ENCODE peak calls at places on chromosome 9, in eight cellular contexts. D is AG04450, H is mucosa of descending colon, N is nephron progenitor cell, Q is astrocyte, G is esophagus squamous epithelium, T is neural crest cell, Y is cardiac fibroblast. K is an unnamed sample.

GRCh38 chr9:34518110-34518616 is 4.6 kb downstream of the ENHO start:
- DNase-seq in D (no peak), H (no peak), N (no peak), Q (no peak), G (no peak), T (no peak), Y (no peak), K (no peak)

GRCh38 chr9:76419782-76420380 is 25.7 kb upstream of the RFK start:
- DNase-seq in D (no peak), H (no peak), N (no peak), Q (no peak), G (no peak), T (no peak), Y (peak), K (no peak)

GRCh38 chr9:81344366-81344765 is 345.0 kb downstream of the TLE1 start:
- DNase-seq in D (no peak), H (no peak), N (no peak), Q (no peak), G (no peak), T (no peak), Y (no peak), K (peak)

GRCh38 chr9:129402341-129402739 is 218.6 kb downstream of the C9orf50 start:
- DNase-seq in D (no peak), H (peak), N (peak), Q (no peak), G (no peak), T (peak), Y (no peak), K (peak)

GRCh38 chr9:136773386-136774044 is 9.2 kb upstream of the LCN15 start:
- DNase-seq in D (no peak), H (peak), N (no peak), Q (no peak), G (no peak), T (no peak), Y (peak), K (no peak)

GRCh38 chr9:79592736-79593493 is 21.1 kb downstream of the TLE4 start:
- DNase-seq in D (no peak), H (no peak), N (no peak), Q (no peak), G (no peak), T (no peak), Y (peak), K (no peak)

GRCh38 chr9:130426467-130426773 is 18.3 kb upstream of the ASS1 start:
- DNase-seq in D (no peak), H (no peak), N (no peak), Q (no peak), G (no peak), T (no peak), Y (no peak), K (no peak)

GRCh38 chr9:15763371-15763770 is 210.5 kb downstream of the CCDC171 start:
- DNase-seq in D (no peak), H (no peak), N (no peak), Q (no peak), G (no peak), T (no peak), Y (no peak), K (no peak)

GRCh38 chr9:100714372-100715099 is 136.7 kb downstream of the CAVIN4 start:
- DNase-seq in D (peak), H (peak), N (peak), Q (peak), G (no peak), T (peak), Y (peak), K (peak)

GRCh38 chr9:34139477-34140146 is 13.1 kb upstream of the DCAF12 start:
- DNase-seq in D (peak), H (no peak), N (no peak), Q (peak), G (no peak), T (no peak), Y (peak), K (no peak)

GRCh38 chr9:7366121-7366520 is 433.5 kb downstream of the DMAC1 start:
- DNase-seq in D (peak), H (no peak), N (no peak), Q (no peak), G (no peak), T (no peak), Y (peak), K (no peak)

GRCh38 chr9:88197781-88198345 is 59.6 kb upstream of the SPATA31C2 start:
- DNase-seq in D (peak), H (no peak), N (no peak), Q (peak), G (no peak), T (no peak), Y (peak), K (no peak)

GRCh38 chr9:120807607-120808379 is 14.6 kb upstream of the FBXW2 start:
- DNase-seq in D (no peak), H (no peak), N (no peak), Q (no peak), G (no peak), T (no peak), Y (no peak), K (no peak)

GRCh38 chr9:121599186-121599871 is 52.1 kb upstream of the DAB2IP start:
- DNase-seq in D (no peak), H (peak), N (peak), Q (peak), G (no peak), T (peak), Y (no peak), K (peak)

GRCh38 chr9:89955144-89955543 is 350.3 kb downstream of the GADD45G start:
- DNase-seq in D (no peak), H (no peak), N (no peak), Q (no peak), G (no peak), T (no peak), Y (no peak), K (no peak)

GRCh38 chr9:6408320-6408719 is 4.7 kb upstream of the UHRF2 start:
- DNase-seq in D (no peak), H (no peak), N (no peak), Q (no peak), G (no peak), T (no peak), Y (no peak), K (no peak)

GRCh38 chr9:69265891-69266290 is 59.1 kb upstream of the ENTREP1 start:
- DNase-seq in D (no peak), H (no peak), N (no peak), Q (peak), G (no peak), T (no peak), Y (peak), K (no peak)

GRCh38 chr9:99057665-99058625 is 47.0 kb upstream of the TGFBR1 start:
- DNase-seq in D (no peak), H (peak), N (no peak), Q (peak), G (no peak), T (no peak), Y (peak), K (no peak)

GRCh38 chr9:115250646-115251045 is 132.7 kb upstream of the TNC start:
- DNase-seq in D (peak), H (no peak), N (no peak), Q (peak), G (no peak), T (no peak), Y (peak), K (no peak)

GRCh38 chr9:76394896-76395244 is 644 bp upstream of the RFK start:
- DNase-seq in D (no peak), H (peak), N (peak), Q (no peak), G (no peak), T (no peak), Y (no peak), K (peak)

GRCh38 chr9:94805585-94805984 is 79.1 kb downstream of the AOPEP start:
- DNase-seq in D (peak), H (no peak), N (no peak), Q (peak), G (no peak), T (no peak), Y (peak), K (no peak)

GRCh38 chr9:129146441-129146933 is 31.6 kb downstream of the IER5L start:
- DNase-seq in D (no peak), H (no peak), N (no peak), Q (no peak), G (no peak), T (no peak), Y (no peak), K (no peak)

GRCh38 chr9:129109952-129110739 is 447 bp downstream of the CRAT start:
- DNase-seq in D (no peak), H (no peak), N (peak), Q (no peak), G (no peak), T (no peak), Y (peak), K (peak)

GRCh38 chr9:33082538-33083326 is 6.3 kb upstream of the SMU1 start:
- DNase-seq in D (no peak), H (no peak), N (no peak), Q (no peak), G (no peak), T (no peak), Y (no peak), K (no peak)

GRCh38 chr9:69582544-69583297 is 89.5 kb downstream of the APBA1 start:
- DNase-seq in D (no peak), H (no peak), N (no peak), Q (no peak), G (no peak), T (no peak), Y (peak), K (no peak)

GRCh38 chr9:13971910-13972655 is 341.9 kb downstream of the NFIB start:
- DNase-seq in D (no peak), H (no peak), N (no peak), Q (no peak), G (no peak), T (no peak), Y (no peak), K (no peak)

GRCh38 chr9:18889550-18889949 is 143.5 kb downstream of the SAXO1 start:
- DNase-seq in D (no peak), H (no peak), N (no peak), Q (no peak), G (no peak), T (no peak), Y (no peak), K (no peak)

GRCh38 chr9:23826120-23826629 is at the start of gene ELAVL2:
- DNase-seq in D (peak), H (peak), N (peak), Q (peak), G (peak), T (peak), Y (peak), K (peak)

GRCh38 chr9:137304383-137305059 is 2.5 kb upstream of the NRARP start:
- DNase-seq in D (no peak), H (peak), N (peak), Q (no peak), G (no peak), T (no peak), Y (no peak), K (peak)

GRCh38 chr9:76433851-76434250 is 25.1 kb upstream of the GCNT1 start:
- DNase-seq in D (no peak), H (no peak), N (no peak), Q (peak), G (no peak), T (no peak), Y (peak), K (no peak)

GRCh38 chr9:110197330-110198187 is 10.4 kb downstream of the C9orf152 start:
- DNase-seq in D (no peak), H (peak), N (no peak), Q (no peak), G (no peak), T (no peak), Y (no peak), K (no peak)

GRCh38 chr9:136626740-136627642 is 35.7 kb upstream of the EGFL7 start:
- DNase-seq in D (no peak), H (peak), N (peak), Q (no peak), G (no peak), T (no peak), Y (no peak), K (no peak)

GRCh38 chr9:33143241-33143642 is 23.9 kb downstream of the B4GALT1 start:
- DNase-seq in D (no peak), H (no peak), N (no peak), Q (peak), G (no peak), T (no peak), Y (peak), K (no peak)

GRCh38 chr9:38082456-38083287 is 13.6 kb upstream of the SHB start:
- DNase-seq in D (no peak), H (no peak), N (no peak), Q (no peak), G (no peak), T (no peak), Y (no peak), K (no peak)

GRCh38 chr9:129685220-129685932 is 19.9 kb downstream of the PRRX2 start:
- DNase-seq in D (no peak), H (no peak), N (no peak), Q (peak), G (no peak), T (no peak), Y (peak), K (no peak)

GRCh38 chr9:880725-881124 is 39.2 kb downstream of the DMRT1 start:
- DNase-seq in D (no peak), H (no peak), N (no peak), Q (no peak), G (no peak), T (no peak), Y (no peak), K (no peak)

GRCh38 chr9:72597181-72597517 is 75.7 kb downstream of the TMC1 start:
- DNase-seq in D (no peak), H (no peak), N (no peak), Q (no peak), G (no peak), T (no peak), Y (no peak), K (no peak)

GRCh38 chr9:136881691-136882108 is 4.6 kb upstream of the TRAF2 start:
- DNase-seq in D (no peak), H (peak), N (no peak), Q (no peak), G (no peak), T (no peak), Y (no peak), K (no peak)

GRCh38 chr9:81455417-81455816 is 233.9 kb downstream of the TLE1 start:
- DNase-seq in D (no peak), H (no peak), N (no peak), Q (peak), G (no peak), T (no peak), Y (no peak), K (no peak)

DNA sequence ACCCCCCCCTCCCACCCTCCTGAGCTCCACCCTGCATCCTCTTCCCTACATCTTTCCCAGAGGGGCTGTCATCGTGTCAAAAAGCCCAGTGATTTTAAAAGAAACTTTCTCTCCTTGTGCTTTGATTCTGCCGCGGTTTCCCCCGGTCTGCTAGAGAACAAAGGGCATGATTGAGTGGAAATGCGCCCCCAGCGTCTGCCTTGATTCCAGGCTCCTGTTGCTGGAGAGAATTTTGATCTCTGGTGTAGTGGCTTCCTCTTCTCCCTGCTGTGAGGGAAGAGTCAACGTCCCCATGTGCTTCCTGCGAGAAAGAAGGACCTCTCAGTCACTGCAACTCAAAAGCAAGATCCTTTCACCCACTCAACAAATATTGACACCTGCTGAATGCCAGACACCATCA is 61.9 kb upstream of the RAPGEF1 start:
- DNase-seq in D (no peak), H (no peak), N (no peak), Q (no peak), G (no peak), T (peak), Y (no peak), K (no peak)
- TF ChIP-seq CTCF in D (no peak), H (no peak), N (no peak), Q (no peak), G (no peak), T (no peak), Y (no peak), K (no peak)

DNA sequence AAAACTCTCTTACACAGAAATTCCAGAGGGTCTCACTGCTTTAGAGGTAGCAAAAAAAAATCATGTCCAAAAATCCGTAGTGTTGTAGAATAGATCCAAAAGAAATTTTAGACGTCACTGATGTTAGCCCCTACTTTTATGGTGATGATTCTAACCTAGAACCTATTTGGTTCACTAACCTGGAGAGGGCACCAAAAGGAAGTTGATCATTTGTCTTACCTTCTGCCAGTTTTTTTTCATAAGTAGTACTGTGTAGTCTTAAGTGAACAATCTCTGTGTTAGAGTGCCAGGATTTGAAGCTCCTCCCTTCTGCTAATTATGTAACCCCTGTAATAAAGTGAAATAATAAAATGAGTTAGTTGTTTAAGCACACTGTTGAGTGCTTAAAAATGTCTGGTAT is 215.2 kb downstream of the SMARCA2 start:
- DNase-seq in D (no peak), H (no peak), N (no peak), Q (no peak), G (no peak), T (no peak), Y (no peak), K (no peak)
- TF ChIP-seq CTCF in D (no peak), H (no peak), N (no peak), Q (no peak), G (peak), T (no peak), Y (no peak), K (no peak)

DNA sequence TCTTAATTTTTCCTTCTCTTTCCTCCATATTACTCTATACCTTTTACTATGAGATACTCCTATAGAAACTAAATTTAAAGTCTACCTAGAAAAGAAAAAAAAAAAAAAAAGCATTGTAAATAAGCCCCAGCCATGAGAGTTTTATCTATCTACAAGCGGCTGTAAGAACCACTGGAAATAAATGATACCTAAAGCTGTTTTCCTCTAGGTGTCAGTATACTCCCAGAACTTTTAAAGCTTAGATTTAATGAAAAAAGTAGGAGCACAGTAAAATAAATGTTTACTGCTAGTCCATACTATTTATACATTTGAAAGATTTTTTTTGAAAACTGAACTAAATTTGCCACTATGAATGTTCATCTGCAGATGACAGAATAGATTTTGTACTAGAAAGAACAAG is 26.2 kb downstream of the TYRP1 start:
- DNase-seq in D (no peak), H (no peak), N (no peak), Q (peak), G (no peak), T (no peak), Y (peak), K (no peak)
- TF ChIP-seq CTCF in D (peak), H (peak), N (peak), Q (peak), G (peak), T (peak), Y (peak), K (peak)

GRCh38 chr9:3646226-3646625 is 120.4 kb upstream of the RFX3 start:
- DNase-seq in D (no peak), H (no peak), N (no peak), Q (no peak), G (no peak), T (no peak), Y (no peak), K (no peak)

GRCh38 chr9:3650994-3651622 is 125.3 kb upstream of the RFX3 start:
- DNase-seq in D (no peak), H (no peak), N (no peak), Q (no peak), G (no peak), T (no peak), Y (no peak), K (no peak)

GRCh38 chr9:3648266-3648665 is 122.5 kb upstream of the RFX3 start:
- DNase-seq in D (no peak), H (no peak), N (no peak), Q (no peak), G (no peak), T (no peak), Y (no peak), K (no peak)

GRCh38 chr9:3648722-3649121 is 122.9 kb upstream of the RFX3 start:
- DNase-seq in D (no peak), H (no peak), N (no peak), Q (no peak), G (no peak), T (no peak), Y (no peak), K (no peak)

GRCh38 chr9:3647652-3648051 is 121.9 kb upstream of the RFX3 start:
- DNase-seq in D (no peak), H (no peak), N (no peak), Q (no peak), G (no peak), T (no peak), Y (no peak), K (no peak)
- TF ChIP-seq CTCF in D (no peak), H (no peak), N (no peak), Q (no peak), G (no peak), T (no peak), Y (no peak), K (no peak)

GRCh38 chr9:95875305-95876137 is at the start of gene ERCC6L2:
- DNase-seq in D (peak), H (peak), N (peak), Q (peak), G (peak), T (peak), Y (peak), K (peak)
- TF ChIP-seq CTCF in D (peak), H (no peak), N (no peak), Q (no peak), G (peak), T (peak), Y (no peak), K (no peak)

GRCh38 chr9:91978739-91979414 is 28.8 kb upstream of the ROR2 start:
- DNase-seq in D (peak), H (no peak), N (peak), Q (peak), G (no peak), T (peak), Y (peak), K (peak)
- TF ChIP-seq CTCF in D (peak), H (no peak), N (peak), Q (peak), G (peak), T (peak), Y (peak), K (peak)

GRCh38 chr9:133306242-133307194 is 29.5 kb downstream of the SURF6 start:
- DNase-seq in D (no peak), H (no peak), N (no peak), Q (no peak), G (no peak), T (no peak), Y (no peak), K (no peak)
- TF ChIP-seq CTCF in D (no peak), H (no peak), N (no peak), Q (no peak), G (no peak), T (no peak), Y (no peak), K (no peak)

GRCh38 chr9:92728831-92729734 is 35.5 kb downstream of the BICD2 start:
- DNase-seq in D (no peak), H (no peak), N (peak), Q (no peak), G (no peak), T (no peak), Y (peak), K (peak)
- TF ChIP-seq CTCF in D (peak), H (no peak), N (no peak), Q (no peak), G (peak), T (peak), Y (peak), K (peak)